ENCODE peak calls at places on chromosomes 7 and 10, in four cellular contexts. A, Q, S and D are unnamed samples.

GRCh38 chr7:94763268-94763667 is 107.3 kb upstream of the SGCE start:
- DNase-seq in S (no peak), A (no peak), Q (no peak), D (no peak)

GRCh38 chr7:35802649-35803048 is 1.8 kb downstream of the SEPTIN7 start:
- DNase-seq in S (no peak), A (no peak), Q (peak), D (peak)

GRCh38 chr7:135980665-135981180 is 3.6 kb upstream of the MTPN start:
- DNase-seq in S (peak), A (no peak), Q (peak), D (peak)

GRCh38 chr10:19853839-19854238 is 37.6 kb downstream of the PLXDC2 start:
- DNase-seq in S (no peak), A (peak), Q (no peak), D (no peak)

GRCh38 chr10:103154464-103155299 is 38.4 kb downstream of the NT5C2 start:
- DNase-seq in Q (no peak), S (no peak), A (no peak), D (no peak)

GRCh38 chr10:120989996-120990395 is 138.8 kb downstream of the WDR11 start:
- DNase-seq in A (no peak), Q (no peak), S (no peak), D (no peak)

GRCh38 chr10:43105119-43105792 is 28.4 kb downstream of the RET start:
- DNase-seq in A (peak), S (peak), Q (peak), D (peak)

GRCh38 chr7:44116789-44117666 is 6.3 kb downstream of the POLD2 start:
- DNase-seq in S (no peak), Q (no peak), A (peak), D (peak)

GRCh38 chr10:42961776-42962119 is 115.1 kb upstream of the RET start:
- DNase-seq in Q (no peak), S (no peak), A (no peak), D (no peak)

GRCh38 chr7:138625084-138625848 is 75.9 kb downstream of the SVOPL start:
- DNase-seq in S (no peak), Q (no peak), A (no peak), D (peak)

GRCh38 chr7:148306759-148307158 is 283.8 kb upstream of the C7orf33 start:
- DNase-seq in S (no peak), Q (peak), A (no peak), D (no peak)

GRCh38 chr10:123569436-123570010 is 96.6 kb upstream of the GPR26 start:
- DNase-seq in S (no peak), A (no peak), Q (no peak), D (no peak)

GRCh38 chr10:87753995-87754866 is 63.8 kb downstream of the ATAD1 start:
- DNase-seq in Q (no peak), S (no peak), A (no peak), D (no peak)

GRCh38 chr7:134834689-134835462 is 55.4 kb downstream of the CALD1 start:
- DNase-seq in Q (no peak), S (no peak), A (no peak), D (no peak)

GRCh38 chr10:110107887-110108286 is 99.5 kb upstream of the MXI1 start:
- DNase-seq in A (no peak), S (no peak), Q (no peak), D (no peak)

GRCh38 chr10:85788570-85788969 is 578.0 kb downstream of the GRID1 start:
- DNase-seq in S (no peak), A (no peak), Q (no peak), D (no peak)

GRCh38 chr10:24261627-24262026 is 52.7 kb downstream of the KIAA1217 start:
- DNase-seq in A (no peak), S (no peak), Q (no peak), D (no peak)

GRCh38 chr7:94367940-94368339 is 26.8 kb upstream of the COL1A2 start:
- DNase-seq in S (no peak), Q (no peak), A (no peak), D (no peak)

GRCh38 chr7:54878339-54878738 is 119.3 kb upstream of the SEC61G start:
- DNase-seq in S (no peak), Q (no peak), A (no peak), D (no peak)

GRCh38 chr7:87146740-87147386 is 5.4 kb upstream of the DMTF1 start:
- DNase-seq in A (peak), S (no peak), Q (no peak), D (no peak)

GRCh38 chr10:99852481-99853213 is 70.2 kb downstream of the ABCC2 start:
- DNase-seq in Q (no peak), A (no peak), S (no peak), D (no peak)

GRCh38 chr7:158043461-158044155 is 544.0 kb downstream of the PTPRN2 start:
- DNase-seq in S (no peak), A (no peak), Q (no peak), D (no peak)

GRCh38 chr10:126500866-126501265 is 112.6 kb upstream of the ADAM12 start:
- DNase-seq in Q (no peak), A (no peak), S (no peak), D (no peak)

GRCh38 chr10:28963539-28964221 is 286.4 kb downstream of the BAMBI start:
- DNase-seq in Q (no peak), S (no peak), A (no peak), D (no peak)

GRCh38 chr7:26368542-26368941 is 76.9 kb downstream of the SNX10 start:
- DNase-seq in Q (peak), S (no peak), A (no peak), D (no peak)

GRCh38 chr7:92527300-92528187 is 776 bp downstream of the PEX1 start:
- DNase-seq in A (no peak), Q (peak), S (peak), D (no peak)

GRCh38 chr10:123289432-123289831 is 135.2 kb downstream of the BUB3 start:
- DNase-seq in S (no peak), Q (no peak), A (no peak), D (no peak)

GRCh38 chr7:8290645-8291308 is 28.8 kb upstream of the ICA1 start:
- DNase-seq in S (no peak), A (no peak), Q (no peak), D (peak)

GRCh38 chr10:122044713-122045112 is 55.8 kb downstream of the TACC2 start:
- DNase-seq in Q (no peak), A (no peak), S (no peak), D (no peak)

GRCh38 chr7:100162874-100163533 is 4.5 kb upstream of the TRAPPC14 start:
- DNase-seq in S (no peak), Q (peak), A (peak), D (no peak)

GRCh38 chr10:128491686-128492085 is 365.5 kb upstream of the MKI67 start:
- DNase-seq in Q (no peak), A (no peak), S (no peak), D (no peak)

GRCh38 chr7:16916111-16916639 is 34.4 kb upstream of the AGR3 start:
- DNase-seq in A (no peak), Q (no peak), S (no peak), D (no peak)

GRCh38 chr7:149454006-149454405 is 6.9 kb downstream of the ZNF777 start:
- DNase-seq in A (no peak), S (no peak), Q (no peak), D (no peak)

GRCh38 chr10:116663342-116663741 is 42.6 kb downstream of the PNLIPRP2 start:
- DNase-seq in Q (no peak), S (no peak), A (no peak), D (no peak)

GRCh38 chr10:119281581-119282071 is 74.3 kb downstream of the GRK5 start:
- DNase-seq in A (peak), S (no peak), Q (no peak), D (no peak)

GRCh38 chr10:75592888-75593643 is 161.6 kb downstream of the LRMDA start:
- DNase-seq in Q (no peak), S (no peak), A (no peak), D (no peak)

GRCh38 chr7:132187869-132188789 is 388.1 kb downstream of the PLXNA4 start:
- DNase-seq in Q (no peak), A (no peak), S (no peak), D (no peak)

GRCh38 chr10:108629843-108630242 is 1293.5 kb downstream of the XPNPEP1 start:
- DNase-seq in A (no peak), Q (no peak), S (no peak), D (no peak)

GRCh38 chr10:84214612-84215235 is 10.6 kb downstream of the LRIT2 start:
- DNase-seq in Q (peak), S (no peak), A (no peak), D (peak)

DNA sequence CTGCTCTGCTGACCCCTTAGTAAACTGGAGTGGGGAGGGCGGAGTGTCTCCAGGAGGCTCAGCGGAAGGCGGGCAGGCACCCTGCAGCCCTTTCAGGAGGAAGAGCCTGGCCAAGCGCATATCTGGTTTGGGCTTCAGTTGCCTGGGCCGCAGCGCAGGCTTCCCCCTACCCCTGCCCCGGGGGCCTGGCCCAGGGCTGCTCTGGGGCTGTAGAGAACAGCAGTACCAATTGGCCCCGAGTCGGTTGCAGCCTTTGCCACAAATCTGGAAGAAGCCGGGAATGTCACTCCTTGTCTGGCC is 28.1 kb upstream of the JAKMIP3 start:
- DNase-seq in Q (no peak), S (no peak), A (no peak), D (no peak)
- H3K4me3 ChIP-seq in Q (no peak), S (no peak), A (no peak), D (no peak)

DNA sequence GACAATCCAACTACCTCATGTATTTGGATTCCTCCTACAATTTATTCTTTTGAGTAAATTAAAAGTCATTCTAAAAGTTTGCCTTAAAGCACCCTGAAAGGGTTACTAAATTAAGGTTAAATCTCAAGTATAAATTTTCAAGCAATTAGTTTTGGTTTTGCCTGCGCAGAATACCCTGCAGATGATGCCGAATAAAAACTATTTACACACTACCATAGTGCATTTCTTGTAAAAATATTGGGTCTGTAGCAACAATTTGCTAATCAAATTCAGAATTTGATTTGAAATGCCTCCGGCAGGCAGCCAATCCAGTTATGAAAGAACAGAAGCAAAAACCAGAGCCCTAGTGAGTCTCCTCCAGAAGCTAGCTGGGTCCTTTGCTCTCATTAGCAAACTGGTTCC is 122.2 kb downstream of the TWIST1 start:
- DNase-seq in A (no peak), S (no peak), Q (no peak), D (no peak)
- H3K4me3 ChIP-seq in A (no peak), S (no peak), Q (no peak), D (no peak)

DNA sequence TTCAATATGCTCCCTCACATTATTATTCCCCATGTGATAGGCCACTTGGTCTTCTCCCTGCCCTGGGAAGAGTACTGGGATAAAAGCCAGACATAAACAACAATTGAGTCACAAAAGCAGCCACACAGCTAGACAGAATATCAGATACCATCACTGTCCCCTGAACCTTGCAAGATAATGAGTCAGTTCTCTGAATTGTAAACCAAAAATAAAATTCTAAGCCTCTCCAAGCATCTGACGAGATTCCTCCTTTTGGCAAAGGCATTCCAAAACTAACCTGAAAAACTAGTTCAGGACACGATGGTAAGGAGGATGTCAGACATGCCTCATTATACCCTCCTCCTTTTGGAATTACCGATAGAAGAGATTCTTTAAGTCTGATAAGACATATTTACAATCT is 450.7 kb downstream of the HTR7 start:
- DNase-seq in Q (no peak), A (no peak), S (no peak), D (no peak)
- H3K4me3 ChIP-seq in Q (no peak), A (no peak), S (no peak), D (no peak)

DNA sequence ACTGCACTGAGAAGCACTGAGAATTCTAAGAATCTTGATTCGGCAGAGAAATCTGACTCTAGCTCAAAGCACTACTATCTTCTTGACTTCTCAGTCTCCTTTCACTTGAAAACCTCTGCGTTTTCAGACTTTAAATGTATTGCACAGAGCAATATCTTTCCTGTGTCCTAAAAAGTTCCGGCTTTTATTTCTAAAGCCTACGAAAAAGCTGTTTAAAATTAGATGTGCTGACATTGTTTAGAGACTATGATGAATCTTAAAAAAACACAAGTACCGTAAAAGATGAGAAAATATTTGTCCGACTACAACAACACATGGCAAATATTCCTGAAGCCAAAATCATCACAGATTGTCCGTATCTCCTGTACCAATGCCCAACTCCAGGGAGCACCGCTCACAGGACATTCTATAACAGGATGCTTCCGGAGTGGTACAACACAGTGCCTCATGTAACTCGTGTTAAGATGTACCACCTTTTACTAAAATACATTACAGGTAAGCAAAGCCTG is 136.9 kb downstream of the CUBN start:
- DNase-seq in A (no peak), Q (no peak), S (no peak), D (no peak)
- H3K4me3 ChIP-seq in A (peak), Q (no peak), S (no peak), D (no peak)

GRCh38 chr7:122303522-122303970 is 1.0 kb downstream of the FEZF1 start:
- DNase-seq in A (no peak), S (no peak), Q (no peak), D (no peak)

GRCh38 chr7:122304604-122304975 is at the start of gene FEZF1:
- DNase-seq in S (no peak), Q (no peak), A (no peak), D (no peak)

GRCh38 chr7:122302826-122303521 is 1.6 kb downstream of the FEZF1 start:
- DNase-seq in Q (no peak), S (no peak), A (no peak), D (no peak)

GRCh38 chr7:122304996-122305421 is 459 bp upstream of the FEZF1 start:
- DNase-seq in Q (no peak), S (no peak), A (no peak), D (no peak)

GRCh38 chr7:122303971-122304603 is 463 bp downstream of the FEZF1 start:
- DNase-seq in S (no peak), A (peak), Q (no peak), D (no peak)
- H3K4me3 ChIP-seq in S (no peak), A (no peak), Q (no peak), D (no peak)

GRCh38 chr10:114179747-114180146 is 594 bp downstream of the TDRD1 start:
- DNase-seq in Q (no peak), S (no peak), A (no peak), D (no peak)

GRCh38 chr10:114181971-114182370 is 2.8 kb downstream of the TDRD1 start:
- DNase-seq in S (no peak), Q (no peak), A (no peak), D (no peak)

GRCh38 chr10:114176511-114176910 is 2.5 kb upstream of the CCDC186 start:
- DNase-seq in S (no peak), A (no peak), Q (no peak), D (no peak)

GRCh38 chr10:114180937-114181336 is 1.8 kb downstream of the TDRD1 start:
- DNase-seq in S (no peak), A (no peak), Q (no peak), D (no peak)

DNA sequence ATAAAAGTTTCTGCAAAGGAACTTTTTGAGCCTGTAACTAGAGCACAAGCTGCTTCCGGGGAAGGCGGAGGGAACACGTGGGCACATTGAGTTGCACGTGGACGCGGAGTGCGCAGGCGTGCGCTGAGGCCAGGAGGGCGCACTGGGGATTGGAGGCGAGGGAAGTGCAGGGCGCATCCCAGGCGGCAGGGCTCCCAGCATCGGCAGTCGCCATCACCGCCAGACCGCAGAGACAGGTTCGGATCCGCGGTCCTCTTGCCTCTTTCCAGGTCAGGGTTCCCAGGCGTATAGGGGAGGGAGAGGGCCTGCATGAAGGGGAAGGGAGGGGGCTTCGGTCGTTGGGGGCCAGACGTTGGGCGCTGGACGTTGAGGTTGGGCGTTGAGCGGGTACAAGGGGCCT is at the start of gene TDRD1:
- DNase-seq in A (no peak), S (no peak), Q (no peak), D (no peak)
- H3K4me3 ChIP-seq in A (no peak), S (no peak), Q (no peak), D (no peak)

GRCh38 chr7:115008465-115009114 is 86.7 kb downstream of the MDFIC start:
- DNase-seq in A (peak), S (no peak), Q (no peak), D (no peak)

GRCh38 chr7:115010436-115010810 is 88.5 kb downstream of the MDFIC start:
- DNase-seq in S (no peak), Q (no peak), A (no peak), D (no peak)

GRCh38 chr7:115007751-115008150 is 85.9 kb downstream of the MDFIC start:
- DNase-seq in S (no peak), Q (no peak), A (no peak), D (no peak)

GRCh38 chr7:115009736-115010435 is 88.0 kb downstream of the MDFIC start:
- DNase-seq in Q (no peak), S (no peak), A (peak), D (no peak)

DNA sequence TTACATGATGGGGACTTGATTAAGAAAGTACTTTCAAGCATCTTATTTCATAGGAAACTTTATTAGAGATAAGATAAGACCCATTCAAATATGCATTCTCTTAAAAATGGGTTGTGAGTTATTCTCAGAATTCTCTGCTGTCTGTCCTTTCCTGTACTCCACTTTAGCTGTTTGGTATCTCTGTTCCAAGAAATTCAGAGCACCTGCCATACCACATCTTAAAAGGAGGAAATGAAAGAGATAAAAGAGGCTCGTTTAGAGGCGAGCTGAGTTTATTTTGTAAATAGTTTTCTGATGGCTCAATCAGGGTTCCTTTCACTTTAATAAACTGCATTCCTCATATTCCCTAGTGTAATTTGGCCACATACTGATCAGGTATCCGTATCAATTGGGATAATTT is 87.2 kb downstream of the MDFIC start:
- DNase-seq in A (no peak), S (no peak), Q (no peak), D (no peak)
- H3K4me3 ChIP-seq in A (no peak), S (peak), Q (no peak), D (no peak)

GRCh38 chr7:19752045-19752444 is 21.4 kb downstream of the TMEM196 start:
- DNase-seq in S (no peak), A (no peak), Q (no peak), D (no peak)

GRCh38 chr7:19744075-19744474 is 29.3 kb downstream of the TMEM196 start:
- DNase-seq in A (no peak), Q (no peak), S (no peak), D (no peak)

GRCh38 chr7:19754521-19755116 is 18.8 kb downstream of the TMEM196 start:
- DNase-seq in Q (peak), A (no peak), S (no peak), D (peak)

GRCh38 chr7:19747740-19748339 is 25.6 kb downstream of the TMEM196 start:
- DNase-seq in S (no peak), Q (peak), A (no peak), D (peak)

GRCh38 chr7:19749658-19750057 is 23.8 kb downstream of the TMEM196 start:
- DNase-seq in Q (no peak), A (no peak), S (no peak), D (no peak)
- H3K4me3 ChIP-seq in Q (no peak), A (no peak), S (no peak), D (no peak)

GRCh38 chr7:70630647-70631457 is 501.1 kb upstream of the GALNT17 start:
- DNase-seq in A (peak), S (no peak), Q (no peak), D (no peak)
- H3K4me3 ChIP-seq in A (no peak), S (no peak), Q (no peak), D (no peak)

GRCh38 chr10:49309691-49310371 is 10.9 kb downstream of the C10orf71 start:
- DNase-seq in S (no peak), Q (peak), A (no peak), D (peak)
- H3K4me3 ChIP-seq in S (peak), Q (peak), A (no peak), D (peak)